ENCODE peak calls at places on chromosomes 11 and 22, in five cellular contexts. D is fibroblast of lung; M is left lung; U is effector memory CD4-positive, alpha-beta T cell; S is hepatocyte. N is an unnamed sample.

GRCh38 chr22:29454186-29454745 is 15.9 kb downstream of the RFPL1 start:
- DNase-seq in M (no peak), D (peak), U (no peak), S (no peak), N (no peak)

GRCh38 chr11:22795914-22796313 is 33.7 kb downstream of the SVIP start:
- DNase-seq in S (no peak), M (no peak), U (no peak), D (no peak), N (no peak)

GRCh38 chr11:97349201-97349600 is 959.4 kb downstream of the JRKL start:
- DNase-seq in M (no peak), S (no peak), D (no peak), U (no peak), N (no peak)

GRCh38 chr11:23988381-23989006 is 508.4 kb upstream of the LUZP2 start:
- DNase-seq in U (no peak), D (peak), M (no peak), S (no peak), N (peak)

GRCh38 chr11:130653838-130654601 is 205.6 kb downstream of the ADAMTS15 start:
- DNase-seq in D (peak), S (no peak), U (no peak), M (peak), N (peak)

GRCh38 chr11:126817523-126818450 is 182.8 kb downstream of the KIRREL3 start:
- DNase-seq in D (no peak), M (no peak), U (no peak), S (no peak), N (no peak)

GRCh38 chr11:17558916-17559315 is 11.9 kb downstream of the OTOG start:
- DNase-seq in U (no peak), M (no peak), S (no peak), D (no peak), N (no peak)

GRCh38 chr11:73325036-73325981 is 17.2 kb downstream of the ARHGEF17 start:
- DNase-seq in U (no peak), D (peak), S (no peak), M (no peak), N (no peak)

GRCh38 chr11:103682318-103683184 is 353.9 kb upstream of the DDI1 start:
- DNase-seq in D (peak), U (peak), S (peak), M (peak), N (peak)

GRCh38 chr22:23984430-23984829 is 4.5 kb downstream of the GSTT2 start:
- DNase-seq in D (no peak), M (no peak), U (no peak), S (no peak), N (no peak)

GRCh38 chr11:120324932-120325810 is at the start of gene TLCD5:
- DNase-seq in D (peak), S (peak), U (no peak), M (peak), N (peak)

GRCh38 chr11:122732342-122733300 is 77.1 kb downstream of the UBASH3B start:
- DNase-seq in S (no peak), M (no peak), D (no peak), U (no peak), N (no peak)

GRCh38 chr11:65524747-65525658 is at the start of gene SCYL1:
- DNase-seq in M (peak), S (peak), D (peak), U (peak), N (peak)

GRCh38 chr11:85685820-85686459 is at the start of gene CCDC89:
- DNase-seq in S (peak), D (peak), M (peak), U (no peak), N (peak)

GRCh38 chr22:49224243-49224642 is 603.4 kb downstream of the BRD1 start:
- DNase-seq in S (no peak), D (no peak), M (no peak), U (no peak), N (no peak)

GRCh38 chr11:131145806-131146205 is 224.6 kb upstream of the NTM start:
- DNase-seq in S (no peak), D (no peak), U (no peak), M (no peak), N (no peak)

GRCh38 chr22:19959043-19959586 is 17.5 kb upstream of the TXNRD2 start:
- DNase-seq in S (peak), D (peak), M (peak), U (no peak), N (peak)

GRCh38 chr11:132563050-132563449 is 969.3 kb downstream of the OPCML start:
- DNase-seq in D (no peak), M (no peak), S (no peak), U (no peak), N (no peak)

GRCh38 chr11:100602716-100603115 is 84.4 kb upstream of the ARHGAP42 start:
- DNase-seq in D (no peak), M (no peak), U (no peak), S (no peak), N (no peak)

GRCh38 chr11:72247584-72247983 is 3.6 kb upstream of the PHOX2A start:
- DNase-seq in D (no peak), U (no peak), S (no peak), M (no peak), N (no peak)

GRCh38 chr22:19825016-19825339 is 29.7 kb downstream of the GNB1L start:
- DNase-seq in M (no peak), U (no peak), D (no peak), S (peak), N (no peak)

GRCh38 chr11:66150140-66150539 is 80.1 kb downstream of the PACS1 start:
- DNase-seq in M (no peak), U (no peak), D (no peak), S (no peak), N (no peak)

GRCh38 chr22:37052386-37053309 is 1.1 kb downstream of the KCTD17 start:
- DNase-seq in U (no peak), M (no peak), D (no peak), S (no peak), N (no peak)

GRCh38 chr11:65645710-65646109 is 7.8 kb downstream of the SIPA1 start:
- DNase-seq in S (no peak), D (peak), U (no peak), M (no peak), N (peak)

GRCh38 chr22:24592846-24593809 is at the start of gene LRRC75B:
- DNase-seq in S (peak), U (no peak), D (peak), M (peak), N (peak)

GRCh38 chr11:19938051-19938856 is 222.0 kb downstream of the DBX1 start:
- DNase-seq in S (peak), M (no peak), U (no peak), D (peak), N (peak)

GRCh38 chr11:126341760-126342161 is 13.7 kb upstream of the ST3GAL4 start:
- DNase-seq in M (no peak), S (no peak), D (peak), U (no peak), N (peak)

GRCh38 chr11:31816467-31817053 is 5.4 kb upstream of the PAX6 start:
- DNase-seq in M (no peak), D (no peak), U (no peak), S (peak), N (peak)

DNA sequence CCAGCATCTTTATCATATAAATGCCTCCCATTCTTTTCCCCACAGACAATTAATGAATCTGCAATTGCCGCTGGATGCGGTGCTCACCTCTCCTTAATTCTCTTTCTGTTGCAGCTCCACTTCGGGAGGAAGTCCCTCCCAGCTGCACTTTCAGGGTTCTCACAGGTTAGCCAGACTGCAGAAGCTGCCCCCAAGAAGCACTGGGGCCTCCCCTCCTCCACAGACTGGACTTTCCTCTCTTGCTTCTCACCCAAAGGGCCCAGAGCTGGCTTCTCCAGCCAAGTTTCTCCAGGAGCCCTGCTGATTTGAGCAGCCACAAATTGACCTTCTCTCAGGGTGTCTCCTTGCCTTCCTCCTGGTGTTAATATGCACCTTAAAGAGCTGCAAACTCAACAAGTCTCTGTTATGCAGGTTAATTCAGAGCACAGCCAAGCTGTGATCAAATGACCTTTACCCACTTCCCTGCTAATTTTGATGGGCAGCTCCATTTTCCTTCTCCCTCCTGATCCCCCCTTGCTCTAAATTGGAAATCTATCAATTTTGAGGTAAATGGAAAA is 298.9 kb downstream of the BUD13 start:
- DNase-seq in M (no peak), S (no peak), D (no peak), U (no peak), N (no peak)
- H3K4me3 ChIP-seq in M (no peak), S (no peak), D (no peak), U (no peak), N (no peak)

GRCh38 chr11:8608646-8609045 is 14.6 kb upstream of the STK33 start:
- DNase-seq in S (no peak), M (no peak), D (peak), U (no peak), N (peak)

GRCh38 chr11:8603696-8604077 is 9.7 kb upstream of the STK33 start:
- DNase-seq in M (no peak), D (peak), S (no peak), U (no peak), N (peak)

GRCh38 chr11:8601376-8602133 is 7.5 kb upstream of the STK33 start:
- DNase-seq in D (no peak), U (no peak), S (no peak), M (no peak), N (no peak)

GRCh38 chr11:8604078-8604723 is 10.2 kb upstream of the STK33 start:
- DNase-seq in S (peak), U (no peak), D (peak), M (peak), N (peak)

GRCh38 chr11:8605956-8606355 is 11.9 kb upstream of the STK33 start:
- DNase-seq in D (peak), S (no peak), M (no peak), U (no peak), N (peak)
- H3K4me3 ChIP-seq in D (no peak), S (no peak), M (no peak), U (no peak), N (no peak)

GRCh38 chr11:93974759-93975158 is 46.4 kb upstream of the HEPHL1 start:
- DNase-seq in S (no peak), U (no peak), D (no peak), M (no peak), N (no peak)
- H3K4me3 ChIP-seq in S (no peak), U (no peak), D (no peak), M (no peak), N (no peak)

GRCh38 chr22:44729391-44730012 is 22.9 kb upstream of the ARHGAP8 start:
- DNase-seq in U (no peak), S (peak), D (peak), M (peak), N (peak)

GRCh38 chr22:44730490-44731356 is 21.7 kb upstream of the ARHGAP8 start:
- DNase-seq in U (no peak), S (no peak), M (no peak), D (no peak), N (no peak)

GRCh38 chr22:44728761-44729261 is 23.6 kb upstream of the ARHGAP8 start:
- DNase-seq in U (no peak), S (no peak), D (no peak), M (no peak), N (no peak)

GRCh38 chr22:44731357-44731970 is 20.9 kb upstream of the ARHGAP8 start:
- DNase-seq in M (no peak), U (no peak), D (no peak), S (no peak), N (no peak)

GRCh38 chr22:44730034-44730433 is 22.3 kb upstream of the ARHGAP8 start:
- DNase-seq in U (no peak), M (no peak), D (no peak), S (no peak), N (no peak)
- H3K4me3 ChIP-seq in U (no peak), M (no peak), D (peak), S (no peak), N (no peak)

GRCh38 chr22:47556473-47556872 is 794.0 kb downstream of the TBC1D22A start:
- DNase-seq in S (no peak), M (no peak), U (no peak), D (no peak), N (no peak)
- H3K4me3 ChIP-seq in S (no peak), M (no peak), U (no peak), D (no peak), N (no peak)

DNA sequence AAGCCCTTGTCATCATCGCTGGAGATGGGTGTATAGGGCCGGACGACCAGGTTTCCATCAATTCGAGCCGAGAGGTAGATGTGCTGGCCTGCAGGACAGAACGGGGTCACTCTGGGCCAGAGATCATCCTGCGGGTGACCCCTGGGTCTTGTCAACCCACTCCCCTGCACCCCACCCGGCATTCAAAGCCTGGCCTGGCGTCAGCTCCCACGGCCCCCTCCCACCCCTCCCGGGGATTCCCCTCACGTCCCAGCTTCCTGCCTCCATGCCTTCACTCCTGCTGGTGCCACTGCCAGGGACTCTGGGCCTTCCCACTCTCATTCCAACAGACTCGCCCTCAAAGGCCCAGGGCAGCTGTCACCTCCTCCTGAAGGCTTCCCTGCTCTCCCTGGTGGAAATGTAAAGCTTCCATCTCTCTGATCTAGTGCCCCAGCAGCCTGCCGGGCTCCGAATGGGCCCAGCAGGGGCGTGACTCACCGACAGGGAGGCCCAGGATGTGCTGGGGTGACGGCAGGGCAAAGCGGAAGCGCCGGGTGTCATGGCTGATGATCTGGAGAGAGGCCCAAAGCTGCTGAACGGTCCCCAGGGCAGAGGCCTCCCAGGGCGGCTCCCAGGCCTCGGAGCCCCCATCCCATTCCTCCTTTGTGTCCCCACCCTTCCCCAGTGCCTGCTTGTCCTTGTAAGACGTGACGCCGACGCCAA is 9.3 kb downstream of the ATP5MGL start:
- DNase-seq in M (no peak), S (no peak), U (no peak), D (no peak), N (no peak)
- H3K4me3 ChIP-seq in M (no peak), S (no peak), U (no peak), D (no peak), N (no peak)

GRCh38 chr11:61880050-61880449 is 11.3 kb downstream of the FADS3 start:
- DNase-seq in S (no peak), M (no peak), D (no peak), U (no peak), N (no peak)

GRCh38 chr11:61879152-61879551 is 12.2 kb downstream of the FADS3 start:
- DNase-seq in D (no peak), U (no peak), S (no peak), M (no peak), N (no peak)

GRCh38 chr11:61881397-61881796 is 9.9 kb downstream of the FADS3 start:
- DNase-seq in M (no peak), U (no peak), S (no peak), D (no peak), N (no peak)

GRCh38 chr11:61882879-61883278 is 8.5 kb downstream of the FADS3 start:
- DNase-seq in U (no peak), M (no peak), S (no peak), D (no peak), N (no peak)

DNA sequence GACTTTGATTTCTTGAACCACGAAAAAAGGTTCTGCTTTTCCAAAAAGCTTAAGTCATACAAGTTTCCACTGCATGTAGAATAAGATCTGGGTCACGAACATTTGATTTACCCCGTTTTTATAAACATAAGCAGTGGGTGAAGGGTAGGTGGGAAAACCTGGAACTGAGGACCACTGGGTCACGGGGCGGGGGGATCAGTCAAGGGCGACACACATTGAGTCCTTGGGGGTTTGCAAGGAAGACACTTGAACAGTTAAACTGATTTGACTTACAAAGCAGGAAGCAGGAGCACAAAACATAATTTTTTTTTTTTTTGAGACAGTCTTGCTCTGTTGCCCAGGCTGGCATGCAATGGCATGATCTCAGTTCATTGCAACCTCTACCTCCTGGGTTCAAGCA is 10.9 kb downstream of the FADS3 start:
- DNase-seq in D (no peak), M (no peak), S (no peak), U (no peak), N (no peak)
- H3K4me3 ChIP-seq in D (no peak), M (no peak), S (no peak), U (no peak), N (no peak)

DNA sequence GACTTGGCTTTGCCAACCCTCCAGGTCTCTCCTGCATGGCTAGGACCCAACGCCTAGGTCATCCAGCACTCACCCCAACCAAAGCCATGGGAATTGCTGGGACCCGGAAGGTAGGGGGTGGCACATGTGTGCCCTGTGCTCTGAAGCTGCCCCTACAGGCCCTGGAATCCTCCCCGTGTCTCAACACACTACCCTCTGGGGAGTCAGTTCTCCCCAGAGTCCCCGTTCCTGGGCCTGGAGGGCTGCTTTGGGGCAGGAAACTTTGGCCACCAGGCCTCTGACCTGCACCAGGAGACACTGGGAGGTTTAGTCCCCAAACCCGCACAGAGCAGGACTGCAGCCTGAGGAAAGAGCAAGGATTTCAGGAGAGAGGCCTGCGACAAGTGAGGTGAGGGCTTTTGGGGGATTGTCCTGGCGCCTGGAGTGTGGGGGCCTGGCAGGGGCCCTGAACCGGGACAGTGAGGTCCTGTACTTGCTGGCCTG is 495 bp upstream of the IFITM1 start:
- DNase-seq in U (no peak), S (no peak), D (no peak), M (no peak), N (no peak)
- H3K4me3 ChIP-seq in U (peak), S (no peak), D (peak), M (peak), N (no peak)